ENCODE peak calls at places on chromosome 21, in seven cellular contexts. C is SHP77; R is stimulated activated CD4-positive, alpha-beta T cell treated with anti-CD3 and anti-CD28 coated beads, Interleukin-2, amount 100 ng/mL, for 48 hours; P is Right ventricle myocardium inferior; A is GM23248; S is ACHN; V is substantia nigra. G is an unnamed sample.
A peak's percentile ranks its signal among the peaks of the same experiment; 100 is the strongest.

GRCh38 chr21:42672699-42673458 is 19.5 kb downstream of the PDE9A start:
- DNase-seq in S (peak; percentile 33), R (no peak), P (no peak), V (no peak), A (peak; percentile 46), C (no peak), G (no peak)

GRCh38 chr21:46542588-46543092 is 62.2 kb downstream of the S100B start:
- DNase-seq in A (no peak), R (no peak), C (no peak), S (no peak), V (no peak), P (no peak), G (no peak)

GRCh38 chr21:39094847-39095525 is 88.3 kb downstream of the PSMG1 start:
- DNase-seq in S (no peak), C (no peak), R (no peak), P (no peak), A (peak; percentile 47), V (no peak), G (no peak)

GRCh38 chr21:42652527-42653491 is 612 bp upstream of the PDE9A start:
- DNase-seq in R (no peak), P (no peak), A (peak; percentile 50), V (peak; percentile 83), C (peak; percentile 24), S (peak; percentile 75), G (peak; percentile 82)

GRCh38 chr21:42768324-42769121 is 110.8 kb downstream of the WDR4 start:
- DNase-seq in P (peak; percentile 4), C (no peak), V (no peak), A (no peak), R (no peak), S (no peak), G (no peak)

GRCh38 chr21:36551731-36552457 is 72.0 kb upstream of the CLDN14 start:
- DNase-seq in A (peak; percentile 95), C (no peak), S (no peak), V (no peak), P (no peak), R (no peak), G (no peak)

GRCh38 chr21:29717659-29718058 is 222.1 kb downstream of the GRIK1 start:
- DNase-seq in S (no peak), R (no peak), V (no peak), P (no peak), C (no peak), A (no peak), G (no peak)

GRCh38 chr21:44527983-44528633 is 11.9 kb downstream of the KRTAP10-1 start:
- DNase-seq in R (no peak), P (no peak), V (no peak), A (no peak), S (no peak), C (no peak), G (no peak)

GRCh38 chr21:31284797-31285397 is 59.2 kb downstream of the TIAM1 start:
- DNase-seq in R (no peak), S (peak; percentile 19), P (no peak), C (no peak), V (no peak), A (peak; percentile 44), G (no peak)

GRCh38 chr21:39927304-39927886 is 60.2 kb downstream of the PCP4 start:
- DNase-seq in R (no peak), S (no peak), P (no peak), V (no peak), C (no peak), A (no peak), G (no peak)

GRCh38 chr21:42472521-42472920 is 23.5 kb downstream of the RSPH1 start:
- DNase-seq in R (no peak), C (no peak), P (no peak), A (no peak), V (no peak), S (no peak), G (no peak)

GRCh38 chr21:35282944-35283343 is 233.8 kb upstream of the RUNX1 start:
- DNase-seq in S (no peak), V (no peak), A (no peak), R (no peak), P (no peak), C (no peak), G (no peak)

GRCh38 chr21:43940329-43940653 is 71.8 kb upstream of the TRAPPC10 start:
- DNase-seq in S (no peak), A (no peak), R (no peak), P (no peak), V (no peak), C (no peak), G (no peak)